ENCODE peak calls at places on chromosomes 5 and 9, in nine cellular contexts. Y, I, V, S, U, X, M, H and A are unnamed samples.
A peak's percentile ranks its signal among the peaks of the same experiment; 100 is the strongest.

GRCh38 chr9:27351438-27351837 is 54.5 kb upstream of the EQTN start:
- DNase-seq in U (peak; percentile 11), Y (no peak), S (no peak), H (no peak), V (no peak), M (no peak), I (no peak), X (no peak), A (no peak)

GRCh38 chr9:83312543-83312942 is 225.7 kb downstream of the FRMD3 start:
- DNase-seq in H (no peak), X (peak; percentile 57), Y (no peak), M (no peak), I (no peak), S (peak; percentile 43), U (no peak), V (no peak), A (no peak)

GRCh38 chr5:74296685-74297084 is 343.8 kb downstream of the ENC1 start:
- DNase-seq in M (no peak), V (no peak), S (peak; percentile 45), U (peak; percentile 56), I (no peak), Y (no peak), X (no peak), H (no peak), A (no peak)

GRCh38 chr5:113036826-113037225 is 60.2 kb downstream of the DCP2 start:
- DNase-seq in M (no peak), S (no peak), H (no peak), U (no peak), Y (no peak), I (no peak), X (no peak), V (no peak), A (no peak)

GRCh38 chr5:15719784-15720183 is 219.8 kb downstream of the FBXL7 start:
- DNase-seq in H (no peak), Y (peak; percentile 29), X (no peak), S (no peak), I (no peak), V (peak; percentile 51), M (no peak), U (no peak), A (no peak)

GRCh38 chr5:93800988-93801811 is 59.8 kb upstream of the POU5F2 start:
- DNase-seq in I (peak; percentile 36), V (peak; percentile 35), Y (peak; percentile 83), U (peak; percentile 81), H (peak; percentile 66), X (no peak), S (peak; percentile 65), M (peak; percentile 73), A (peak; percentile 67)

GRCh38 chr5:420632-421286 is 22.2 kb upstream of the EXOC3 start:
- DNase-seq in X (peak; percentile 27), H (no peak), Y (no peak), U (no peak), S (no peak), I (no peak), V (no peak), M (no peak), A (no peak)

GRCh38 chr9:124698265-124698664 is 72.8 kb downstream of the NR6A1 start:
- DNase-seq in X (no peak), U (peak; percentile 11), V (peak; percentile 47), H (no peak), Y (no peak), M (peak; percentile 76), S (peak; percentile 92), I (peak; percentile 9), A (no peak)

DNA sequence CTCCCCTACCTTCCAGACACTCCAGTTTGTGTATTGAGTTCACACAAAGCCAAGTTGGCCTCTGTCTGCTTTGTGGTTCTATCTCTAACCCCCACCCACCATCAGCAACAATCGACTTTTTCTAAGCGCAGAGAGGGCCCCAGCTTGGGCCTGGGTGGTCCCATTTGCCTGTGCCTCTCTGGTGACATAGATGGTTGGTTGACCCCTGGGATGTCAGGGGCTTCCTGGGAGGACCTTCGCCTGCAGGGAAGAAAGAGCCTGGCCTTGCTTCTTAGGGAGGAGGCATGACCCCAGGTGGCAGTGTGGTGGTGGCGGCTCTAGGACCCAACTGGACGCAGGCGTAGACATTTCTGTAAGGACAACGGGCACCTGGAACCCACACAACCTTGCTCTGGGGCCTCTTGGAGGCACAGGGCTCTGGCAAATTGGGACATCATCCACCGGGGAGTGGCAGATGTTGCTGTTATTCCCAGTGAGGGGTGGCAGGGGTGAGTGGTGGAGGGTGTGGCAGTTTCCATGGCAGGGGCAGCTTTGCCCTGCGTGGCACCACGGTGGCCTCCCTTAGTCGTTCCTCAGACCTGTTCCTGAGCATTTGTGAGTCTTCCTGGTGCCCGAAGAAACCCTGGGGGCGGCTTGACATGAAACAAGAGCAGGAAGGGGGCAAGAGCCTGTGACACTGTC is 171.0 kb upstream of the IER5L start:
- DNase-seq in U (no peak), V (peak; percentile 76), H (no peak), Y (peak; percentile 27), I (no peak), X (no peak), S (no peak), M (no peak), A (no peak)
- H3K4me2 ChIP-seq in U (no peak overlapping the region), V (no peak overlapping the region), H (no peak overlapping the region), Y (no peak overlapping the region), I (no peak overlapping the region), X (no peak overlapping the region), S (no peak overlapping the region), M (no peak overlapping the region), A (no peak overlapping the region)

GRCh38 chr5:149229298-149229937 is 42.2 kb upstream of the AFAP1L1 start:
- DNase-seq in V (no peak), H (no peak), U (no peak), Y (no peak), X (no peak), I (no peak), S (no peak), M (no peak), A (no peak)

GRCh38 chr5:149227168-149227826 is 44.4 kb upstream of the AFAP1L1 start:
- DNase-seq in V (peak; percentile 13), Y (no peak), H (peak; percentile 57), U (no peak), I (no peak), M (peak; percentile 72), S (peak; percentile 61), X (no peak), A (no peak)

GRCh38 chr5:149223081-149223848 is 48.4 kb upstream of the AFAP1L1 start:
- DNase-seq in I (no peak), X (no peak), S (no peak), H (no peak), V (no peak), Y (no peak), U (peak; percentile 37), M (no peak), A (no peak)

GRCh38 chr5:149224282-149224681 is 47.4 kb upstream of the AFAP1L1 start:
- DNase-seq in H (no peak), V (no peak), Y (no peak), X (no peak), M (no peak), S (no peak), U (no peak), I (no peak), A (no peak)

DNA sequence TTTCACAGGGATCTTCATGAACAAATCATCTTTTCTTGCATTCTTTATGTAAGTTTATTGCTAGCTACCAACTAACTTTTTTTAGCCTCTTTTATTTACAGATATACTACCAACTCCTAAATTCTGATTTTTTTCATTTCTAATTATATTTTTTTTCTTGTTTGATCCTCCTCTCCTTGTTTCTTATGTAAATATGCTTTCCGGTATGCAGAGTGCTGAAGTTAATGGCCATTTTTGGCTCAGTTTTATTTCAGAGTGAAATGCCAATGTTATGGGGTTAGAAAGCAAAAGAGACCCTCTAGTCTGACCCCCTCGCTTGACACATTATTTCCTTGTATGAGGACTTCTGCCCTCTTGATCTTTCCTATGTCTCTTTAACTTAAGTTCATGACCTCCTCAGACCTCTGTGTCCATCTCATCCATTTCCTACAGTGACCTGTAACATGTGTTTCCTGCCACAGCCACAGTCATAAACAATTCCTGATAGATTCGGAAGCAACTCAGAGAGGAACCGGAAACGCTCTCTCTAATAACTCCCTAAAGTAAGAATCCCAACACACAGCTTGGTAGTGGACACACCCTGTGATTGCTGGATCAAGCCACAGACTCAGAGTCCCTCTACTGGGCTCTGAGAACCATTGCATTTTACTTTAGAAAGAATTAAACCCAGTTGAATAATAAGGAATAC is 42.9 kb upstream of the AFAP1L1 start:
- DNase-seq in V (peak; percentile 80), M (peak; percentile 92), U (peak; percentile 95), I (no peak), X (peak; percentile 46), S (peak; percentile 76), H (peak; percentile 89), Y (peak; percentile 74), A (no peak)
- H3K4me2 ChIP-seq in V (no peak overlapping the region), M (peak overlapping the region; percentile 20), U (no peak overlapping the region), I (no peak overlapping the region), X (no peak overlapping the region), S (peak overlapping the region; percentile 4), H (peak overlapping the region; percentile 64), Y (no peak overlapping the region), A (no peak overlapping the region)

DNA sequence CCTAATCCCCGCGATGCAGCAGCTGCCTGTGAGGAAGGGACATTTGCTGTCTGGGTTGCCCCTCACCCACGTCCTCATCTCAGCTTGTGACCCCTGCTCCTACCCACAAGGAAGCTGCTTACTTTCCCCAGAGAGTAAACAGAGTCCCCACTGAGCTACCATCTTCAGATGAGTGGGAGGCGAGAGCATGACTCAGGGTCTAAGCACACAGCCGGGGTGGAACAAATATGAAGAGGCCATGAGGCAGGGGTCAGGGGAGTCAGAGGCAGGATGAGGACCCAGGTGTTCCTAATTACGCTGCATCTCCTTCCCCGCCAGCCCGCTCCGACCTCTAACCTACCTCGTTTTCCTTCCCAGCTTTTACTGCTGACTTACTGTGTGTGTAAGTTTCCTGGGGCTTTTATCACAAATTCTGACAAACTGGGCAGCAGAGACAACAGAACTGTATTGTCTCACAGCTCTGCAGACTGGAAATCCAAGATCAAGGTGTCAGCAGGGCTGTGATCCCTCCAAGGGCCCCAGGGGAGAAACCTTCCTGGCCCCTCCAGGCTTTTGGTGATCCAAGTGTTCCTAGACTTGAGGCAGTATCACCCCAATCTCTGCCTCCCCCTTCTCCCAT is 94.0 kb upstream of the DNAH5 start:
- DNase-seq in M (peak; percentile 93), V (peak; percentile 39), I (no peak), Y (no peak), S (peak; percentile 61), U (peak; percentile 67), X (no peak), H (peak; percentile 52), A (no peak)
- H3K4me2 ChIP-seq in M (peak overlapping the region; percentile 76), V (no peak overlapping the region), I (no peak overlapping the region), Y (no peak overlapping the region), S (peak overlapping the region; percentile 28), U (peak overlapping the region; percentile 33), X (no peak overlapping the region), H (peak overlapping the region; percentile 81), A (no peak overlapping the region)

GRCh38 chr5:5573798-5574380 is 151.4 kb downstream of the ICE1 start:
- DNase-seq in S (no peak), M (no peak), Y (no peak), H (no peak), X (no peak), I (no peak), U (no peak), V (no peak), A (no peak)

GRCh38 chr5:5575461-5575860 is 153.0 kb downstream of the ICE1 start:
- DNase-seq in U (no peak), S (no peak), X (no peak), Y (no peak), V (no peak), I (no peak), M (no peak), H (no peak), A (no peak)

GRCh38 chr5:5572983-5573797 is 150.7 kb downstream of the ICE1 start:
- DNase-seq in H (no peak), Y (no peak), I (no peak), V (no peak), S (no peak), M (no peak), U (no peak), X (no peak), A (no peak)

GRCh38 chr5:5570646-5571045 is 148.2 kb downstream of the ICE1 start:
- DNase-seq in V (no peak), X (no peak), Y (no peak), S (no peak), I (no peak), M (no peak), U (no peak), H (no peak), A (no peak)

GRCh38 chr5:5572010-5572982 is 149.8 kb downstream of the ICE1 start:
- DNase-seq in I (no peak), X (peak; percentile 42), S (no peak), U (no peak), Y (peak; percentile 15), H (no peak), M (peak; percentile 2), V (no peak), A (no peak)
- H3K4me2 ChIP-seq in I (no peak overlapping the region), X (no peak overlapping the region), S (no peak overlapping the region), U (no peak overlapping the region), Y (no peak overlapping the region), H (no peak overlapping the region), M (no peak overlapping the region), V (no peak overlapping the region), A (no peak overlapping the region)